ENCODE peak calls at places on chromosomes 4 and X, in six cellular contexts. T is upper lobe of right lung, W is lower lobe of right lung, U is mucosa of descending colon, N is activated B cell treated with CpG ODN at 0.5 μM for 24 hours, F is upper lobe of left lung. M is an unnamed sample.

GRCh38 chr4:184471872-184472539 is 2.3 kb downstream of the IRF2 start:
- DNase-seq in T (no peak), W (no peak), U (no peak), N (no peak), F (peak), M (no peak)

GRCh38 chr4:71568131-71568530 is 215.7 kb downstream of the GC start:
- DNase-seq in T (no peak), W (no peak), U (no peak), N (no peak), F (no peak), M (no peak)

GRCh38 chr4:183100827-183101226 is 1.8 kb downstream of the WWC2 start:
- DNase-seq in T (no peak), W (no peak), U (no peak), N (no peak), F (no peak), M (no peak)

GRCh38 chr4:15001825-15002658 is at the start of gene CPEB2:
- DNase-seq in T (peak), W (peak), U (peak), N (peak), F (peak), M (peak)

GRCh38 chr4:15695240-15695699 is 7.6 kb upstream of the BST1 start:
- DNase-seq in T (no peak), W (no peak), U (no peak), N (no peak), F (no peak), M (no peak)

GRCh38 chr4:26737385-26737784 is 123.3 kb upstream of the STIM2 start:
- DNase-seq in T (no peak), W (no peak), U (no peak), N (no peak), F (no peak), M (no peak)

GRCh38 chr4:101199507-101200285 is 147.6 kb downstream of the PPP3CA start:
- DNase-seq in T (no peak), W (no peak), U (no peak), N (no peak), F (no peak), M (no peak)

GRCh38 chr4:101191302-101192098 is 155.8 kb downstream of the PPP3CA start:
- DNase-seq in T (peak), W (peak), U (peak), N (no peak), F (peak), M (no peak)

GRCh38 chrX:10729000-10729399 is 108.6 kb upstream of the MID1 start:
- DNase-seq in T (no peak), W (no peak), U (no peak), N (no peak), F (no peak), M (no peak)

GRCh38 chrX:30649859-30650258 is 3.4 kb upstream of the GK start:
- DNase-seq in T (no peak), W (no peak), U (no peak), N (no peak), F (no peak), M (no peak)

GRCh38 chrX:28498658-28499057 is 88.6 kb upstream of the IL1RAPL1 start:
- DNase-seq in T (no peak), W (no peak), U (no peak), N (no peak), F (no peak), M (no peak)

GRCh38 chr4:8283161-8283560 is 13.6 kb downstream of the HTRA3 start:
- DNase-seq in T (no peak), W (no peak), U (no peak), N (no peak), F (no peak), M (no peak)

GRCh38 chrX:11100281-11101035 is 10.7 kb upstream of the HCCS start:
- DNase-seq in T (no peak), W (no peak), U (no peak), N (no peak), F (no peak), M (no peak)

GRCh38 chrX:152641996-152642395 is 4.3 kb downstream of the GABRQ start:
- DNase-seq in T (no peak), W (no peak), U (no peak), N (no peak), F (no peak), M (no peak)

GRCh38 chrX:2498781-2499302 is 1.9 kb downstream of the DHRSX start:
- DNase-seq in T (peak), W (no peak), U (peak), N (no peak), F (peak), M (no peak)

GRCh38 chr4:74104145-74104544 is 5.2 kb upstream of the CXCL2 start:
- DNase-seq in T (no peak), W (no peak), U (no peak), N (no peak), F (peak), M (no peak)

GRCh38 chr4:25310066-25310824 is 2.3 kb upstream of the ZCCHC4 start:
- DNase-seq in T (no peak), W (no peak), U (no peak), N (no peak), F (no peak), M (no peak)

GRCh38 chr4:153081693-153082092 is 122.5 kb upstream of the TRIM2 start:
- DNase-seq in T (no peak), W (no peak), U (no peak), N (no peak), F (no peak), M (no peak)

GRCh38 chr4:127311371-127311770 is 321.4 kb upstream of the INTU start:
- DNase-seq in T (no peak), W (no peak), U (no peak), N (no peak), F (no peak), M (no peak)

GRCh38 chrX:120749141-120749846 is 119.4 kb upstream of the C1GALT1C1 start:
- DNase-seq in T (no peak), W (no peak), U (no peak), N (peak), F (no peak), M (no peak)

GRCh38 chr4:119139316-119139715 is 3.7 kb downstream of the MYOZ2 start:
- DNase-seq in T (no peak), W (no peak), U (no peak), N (no peak), F (no peak), M (no peak)

GRCh38 chrX:7603387-7603786 is 239.6 kb upstream of the VCX start:
- DNase-seq in T (no peak), W (no peak), U (no peak), N (no peak), F (no peak), M (no peak)

GRCh38 chrX:47174846-47175587 is 18.6 kb upstream of the UBA1 start:
- DNase-seq in T (no peak), W (no peak), U (no peak), N (no peak), F (peak), M (no peak)

DNA sequence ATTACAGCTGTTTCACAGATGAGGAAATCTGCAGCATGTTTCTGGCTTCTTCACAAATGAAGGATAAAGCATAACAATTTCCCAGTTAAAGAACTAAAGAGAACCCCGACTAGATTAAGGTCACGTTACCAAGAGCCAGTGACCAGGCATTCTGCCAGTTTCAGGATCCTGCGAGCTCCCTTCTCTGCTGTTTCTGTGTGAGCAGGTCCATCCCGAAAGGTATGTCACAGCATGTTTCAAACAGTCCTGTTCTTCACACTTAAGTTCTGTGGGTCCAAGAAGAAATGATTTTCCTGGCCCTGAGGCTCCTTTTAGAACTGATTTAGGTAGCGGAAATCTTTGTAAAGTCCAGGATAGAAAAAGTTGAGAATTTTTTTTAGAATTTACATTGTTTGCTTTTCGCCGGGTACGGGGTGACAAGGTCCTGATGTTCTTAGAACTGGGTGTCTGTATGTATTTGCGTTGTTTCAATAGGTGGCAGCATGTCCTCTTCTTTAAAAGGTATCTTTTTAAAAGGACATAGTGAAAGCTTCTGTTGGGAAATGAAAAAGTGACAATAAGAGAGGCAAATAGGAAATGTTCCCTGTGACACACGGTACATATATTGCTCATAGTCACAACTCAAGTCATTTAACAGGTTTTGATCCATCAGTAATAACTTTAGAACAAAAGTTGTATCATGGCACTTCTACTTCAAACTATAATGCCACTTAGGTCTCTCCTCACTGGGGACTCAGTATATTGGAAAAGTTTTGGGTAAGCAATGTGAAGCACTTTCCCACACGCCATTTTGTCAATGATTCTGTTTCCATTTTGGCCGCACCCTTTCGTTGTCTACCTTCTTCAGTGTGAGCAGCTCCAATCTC is 18.4 kb downstream of the IL21 start:
- DNase-seq in T (no peak), W (no peak), U (no peak), N (no peak), F (no peak), M (no peak)
- TF ChIP-seq CTCF in T (peak), W (peak), U (no peak), N (no peak), F (no peak), M (peak)

GRCh38 chr4:180028682-180029081 is 2214.5 kb upstream of the TENM3 start:
- DNase-seq in T (no peak), W (peak), U (peak), N (no peak), F (peak), M (no peak)
- TF ChIP-seq CTCF in T (peak), W (no peak), U (no peak), N (no peak), F (no peak), M (peak)

GRCh38 chr4:142874684-142875083 is 28.6 kb upstream of the INPP4B start:
- DNase-seq in T (no peak), W (no peak), U (no peak), N (no peak), F (no peak), M (no peak)
- TF ChIP-seq CTCF in T (no peak), W (no peak), U (no peak), N (no peak), F (no peak), M (no peak)

DNA sequence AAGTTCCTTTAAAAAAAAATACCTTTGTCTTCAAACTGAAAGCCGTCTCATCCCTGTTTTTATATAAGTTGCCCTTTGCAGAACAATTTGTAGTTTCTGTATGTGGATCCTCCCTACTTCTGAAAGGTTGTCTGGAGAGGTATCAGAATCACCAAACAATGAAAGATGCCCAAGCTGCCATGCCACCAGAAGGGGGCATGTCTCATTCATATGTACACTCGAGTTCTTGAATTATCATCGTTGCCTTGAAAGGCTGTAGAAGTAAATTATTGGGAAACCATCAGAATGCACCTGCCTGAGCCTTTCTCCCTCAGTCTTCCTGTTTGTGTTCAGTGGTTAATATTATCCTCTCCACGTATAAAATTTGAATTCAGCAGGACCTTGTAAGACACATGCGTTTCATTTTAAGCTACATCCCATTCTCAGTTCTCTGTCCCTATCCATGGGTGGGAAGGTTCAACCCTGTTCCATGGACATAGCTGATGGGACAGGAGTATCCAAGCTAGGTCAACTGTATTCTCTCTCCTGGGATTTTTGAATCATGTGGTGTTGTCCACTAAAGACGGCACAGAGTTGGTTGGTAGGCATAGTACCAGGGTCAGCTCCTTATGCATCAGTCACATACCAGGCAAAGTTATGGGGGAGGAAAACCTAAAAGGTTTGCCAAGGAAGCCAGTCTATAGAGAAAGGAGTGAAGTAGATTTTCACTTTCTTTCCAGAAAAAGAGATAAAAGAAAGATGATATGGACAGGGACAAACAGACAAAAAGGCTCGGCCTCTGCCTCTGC is 24.0 kb downstream of the GALNT7 start:
- DNase-seq in T (no peak), W (no peak), U (no peak), N (no peak), F (no peak), M (no peak)
- TF ChIP-seq CTCF in T (peak), W (no peak), U (no peak), N (no peak), F (no peak), M (peak)

M was measured in D721Med.